ENCODE peak calls at places on chromosomes 5 and 9, in nine cellular contexts. G, K, A, P, Y, L, N, I and J are unnamed samples.

GRCh38 chr9:76255781-76256455 is 138.3 kb downstream of the RFK start:
- DNase-seq in G (peak), K (peak), A (no peak), P (peak), Y (no peak), L (no peak), N (no peak), I (peak), J (no peak)

GRCh38 chr9:73548201-73548600 is 396.5 kb downstream of the ANXA1 start:
- DNase-seq in G (no peak), K (no peak), A (no peak), P (no peak), Y (no peak), L (no peak), N (no peak), I (no peak), J (no peak)

GRCh38 chr9:129936222-129936621 is 101.0 kb downstream of the USP20 start:
- DNase-seq in G (no peak), K (no peak), A (no peak), P (no peak), Y (no peak), L (no peak), N (no peak), I (no peak), J (no peak)

GRCh38 chr5:18761801-18762200 is 1127.5 kb downstream of the TAF11L14 start:
- DNase-seq in G (no peak), K (no peak), A (no peak), P (no peak), Y (peak), L (no peak), N (no peak), I (no peak), J (no peak)

GRCh38 chr5:10736354-10736753 is 24.7 kb downstream of the DAP start:
- DNase-seq in G (no peak), K (no peak), A (no peak), P (no peak), Y (no peak), L (no peak), N (no peak), I (no peak), J (no peak)

GRCh38 chr5:111855356-111855755 is 98.4 kb upstream of the NREP start:
- DNase-seq in G (no peak), K (no peak), A (no peak), P (no peak), Y (no peak), L (no peak), N (no peak), I (no peak), J (no peak)

GRCh38 chr5:91332267-91333044 is 50.7 kb downstream of the ARRDC3 start:
- DNase-seq in G (peak), K (no peak), A (peak), P (peak), Y (peak), L (no peak), N (peak), I (no peak), J (no peak)

GRCh38 chr5:72093231-72093630 is 14.0 kb upstream of the MAP1B start:
- DNase-seq in G (peak), K (no peak), A (no peak), P (no peak), Y (no peak), L (no peak), N (no peak), I (no peak), J (no peak)

GRCh38 chr5:14809369-14810144 is 62.0 kb downstream of the ANKH start:
- DNase-seq in G (peak), K (peak), A (peak), P (peak), Y (peak), L (peak), N (peak), I (peak), J (no peak)

GRCh38 chr9:111036068-111036789 is 2.0 kb downstream of the LPAR1 start:
- DNase-seq in G (peak), K (no peak), A (no peak), P (peak), Y (peak), L (no peak), N (no peak), I (no peak), J (peak)

GRCh38 chr9:92147030-92147853 is 32.0 kb upstream of the SPTLC1 start:
- DNase-seq in G (peak), K (peak), A (no peak), P (peak), Y (peak), L (peak), N (peak), I (peak), J (peak)

GRCh38 chr9:121184463-121184862 is 17.2 kb downstream of the RAB14 start:
- DNase-seq in G (no peak), K (no peak), A (no peak), P (no peak), Y (no peak), L (no peak), N (no peak), I (no peak), J (no peak)

GRCh38 chr9:36987891-36988290 is 46.2 kb downstream of the PAX5 start:
- DNase-seq in G (peak), K (no peak), A (no peak), P (no peak), Y (peak), L (peak), N (no peak), I (no peak), J (no peak)

GRCh38 chr5:81785311-81785710 is 34.4 kb upstream of the SSBP2 start:
- DNase-seq in G (no peak), K (no peak), A (no peak), P (no peak), Y (no peak), L (no peak), N (no peak), I (no peak), J (no peak)

GRCh38 chr5:134534058-134534725 is 8.7 kb downstream of the JADE2 start:
- DNase-seq in G (no peak), K (no peak), A (no peak), P (no peak), Y (no peak), L (no peak), N (no peak), I (no peak), J (no peak)

GRCh38 chr9:134025606-134026541 is 593 bp downstream of the BRD3OS start:
- DNase-seq in G (peak), K (no peak), A (peak), P (peak), Y (peak), L (peak), N (no peak), I (no peak), J (peak)

GRCh38 chr5:79544136-79544535 is 30.2 kb upstream of the HOMER1 start:
- DNase-seq in G (no peak), K (no peak), A (no peak), P (no peak), Y (no peak), L (no peak), N (no peak), I (no peak), J (no peak)

GRCh38 chr5:156594406-156594805 is 255.7 kb upstream of the PPP1R2B start:
- DNase-seq in G (no peak), K (no peak), A (no peak), P (peak), Y (no peak), L (no peak), N (no peak), I (no peak), J (no peak)

GRCh38 chr5:156589859-156590216 is 260.3 kb upstream of the PPP1R2B start:
- DNase-seq in G (no peak), K (no peak), A (no peak), P (no peak), Y (no peak), L (no peak), N (no peak), I (no peak), J (no peak)

GRCh38 chr5:156597276-156597675 is 252.8 kb upstream of the PPP1R2B start:
- DNase-seq in G (no peak), K (no peak), A (no peak), P (no peak), Y (no peak), L (no peak), N (no peak), I (no peak), J (no peak)

GRCh38 chr5:156593546-156593945 is 256.5 kb upstream of the PPP1R2B start:
- DNase-seq in G (no peak), K (no peak), A (no peak), P (no peak), Y (no peak), L (no peak), N (no peak), I (no peak), J (no peak)

DNA sequence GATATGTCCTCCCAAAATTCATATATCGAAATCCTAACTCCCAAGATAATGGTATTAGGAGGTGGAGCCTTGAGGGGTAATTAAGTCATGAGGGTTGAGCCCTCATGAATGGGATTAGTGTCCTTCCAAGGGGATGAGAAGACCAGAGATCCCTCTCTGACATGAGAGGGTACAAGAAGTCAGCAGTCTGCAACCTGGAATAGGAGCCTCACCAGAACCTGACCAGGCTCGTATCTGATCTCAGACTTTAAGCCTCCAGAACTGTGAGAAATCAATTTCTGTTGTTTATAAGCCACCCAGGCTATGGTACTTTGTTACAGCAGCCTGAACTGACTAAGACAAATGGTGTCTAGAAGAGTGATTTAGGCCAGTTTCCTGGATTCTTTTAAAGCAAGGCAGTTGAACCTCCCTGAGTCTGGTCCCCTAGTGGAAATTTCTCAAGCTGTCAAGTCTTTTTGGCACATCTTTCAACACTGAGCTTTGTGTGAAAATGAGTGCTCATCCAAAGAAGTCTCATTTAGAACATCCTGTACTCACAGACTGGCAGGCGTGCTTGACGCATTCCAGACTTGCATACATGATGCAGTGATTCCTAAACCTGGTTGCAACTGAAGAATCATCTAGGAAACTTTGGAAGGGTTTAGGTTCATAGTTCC is 254.8 kb upstream of the PPP1R2B start:
- DNase-seq in G (peak), K (no peak), A (no peak), P (peak), Y (no peak), L (no peak), N (no peak), I (no peak), J (no peak)
- TF ChIP-seq CTCF in G (no peak), K (no peak), A (no peak), P (no peak), Y (no peak), L (no peak), N (no peak), I (no peak), J (no peak)

GRCh38 chr9:33924978-33925797 is 108.2 kb downstream of the UBE2R2 start:
- DNase-seq in G (peak), K (peak), A (no peak), P (peak), Y (peak), L (peak), N (peak), I (no peak), J (peak)
- TF ChIP-seq CTCF in G (peak), K (peak), A (no peak), P (peak), Y (peak), L (peak), N (peak), I (peak), J (peak)

GRCh38 chr5:147397616-147398015 is 112.3 kb downstream of the DPYSL3 start:
- DNase-seq in G (no peak), K (no peak), A (no peak), P (no peak), Y (no peak), L (no peak), N (no peak), I (no peak), J (no peak)
- TF ChIP-seq CTCF in G (no peak), K (no peak), A (no peak), P (no peak), Y (no peak), L (no peak), N (no peak), I (no peak), J (no peak)

GRCh38 chr5:150851039-150851438 is 4.7 kb downstream of the IRGM start:
- DNase-seq in G (no peak), K (no peak), A (no peak), P (no peak), Y (no peak), L (no peak), N (no peak), I (no peak), J (no peak)

GRCh38 chr5:150848271-150848670 is 1.9 kb downstream of the IRGM start:
- DNase-seq in G (no peak), K (no peak), A (no peak), P (no peak), Y (no peak), L (no peak), N (no peak), I (no peak), J (no peak)

GRCh38 chr5:150846651-150847333 is 471 bp downstream of the IRGM start:
- DNase-seq in G (peak), K (peak), A (peak), P (peak), Y (peak), L (peak), N (peak), I (peak), J (peak)

GRCh38 chr5:150847334-150847695 is 994 bp downstream of the IRGM start:
- DNase-seq in G (no peak), K (no peak), A (no peak), P (no peak), Y (no peak), L (no peak), N (no peak), I (no peak), J (no peak)
- TF ChIP-seq CTCF in G (no peak), K (no peak), A (no peak), P (no peak), Y (no peak), L (no peak), N (no peak), I (no peak), J (no peak)

GRCh38 chr9:105859428-105860091 is 165.2 kb downstream of the TMEM38B start:
- DNase-seq in G (no peak), K (no peak), A (no peak), P (no peak), Y (no peak), L (no peak), N (no peak), I (no peak), J (no peak)
- TF ChIP-seq CTCF in G (no peak), K (no peak), A (peak), P (no peak), Y (no peak), L (no peak), N (no peak), I (no peak), J (no peak)

DNA sequence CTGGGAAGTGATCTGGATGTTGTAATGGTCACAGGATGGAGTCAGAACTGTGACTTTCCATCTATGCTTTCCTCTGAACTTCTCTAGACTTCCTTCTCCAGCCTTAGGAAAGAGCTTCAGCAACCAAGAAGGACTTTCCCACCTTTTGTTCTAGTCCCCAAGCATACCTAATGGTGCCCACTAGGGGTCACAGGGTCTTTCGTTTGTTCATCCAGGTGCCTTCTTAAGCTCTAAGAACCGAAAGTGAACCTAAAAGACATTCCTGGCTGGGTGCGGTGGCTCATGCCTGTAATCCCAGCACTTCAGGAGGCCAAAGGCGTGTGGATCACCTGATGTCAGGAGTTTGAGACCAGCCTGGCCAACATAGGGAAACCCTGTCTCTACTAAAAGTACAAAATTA is 1.8 kb upstream of the WNT8A start:
- DNase-seq in G (no peak), K (no peak), A (no peak), P (no peak), Y (peak), L (no peak), N (no peak), I (no peak), J (no peak)
- TF ChIP-seq CTCF in G (no peak), K (no peak), A (no peak), P (no peak), Y (peak), L (no peak), N (no peak), I (no peak), J (peak)

DNA sequence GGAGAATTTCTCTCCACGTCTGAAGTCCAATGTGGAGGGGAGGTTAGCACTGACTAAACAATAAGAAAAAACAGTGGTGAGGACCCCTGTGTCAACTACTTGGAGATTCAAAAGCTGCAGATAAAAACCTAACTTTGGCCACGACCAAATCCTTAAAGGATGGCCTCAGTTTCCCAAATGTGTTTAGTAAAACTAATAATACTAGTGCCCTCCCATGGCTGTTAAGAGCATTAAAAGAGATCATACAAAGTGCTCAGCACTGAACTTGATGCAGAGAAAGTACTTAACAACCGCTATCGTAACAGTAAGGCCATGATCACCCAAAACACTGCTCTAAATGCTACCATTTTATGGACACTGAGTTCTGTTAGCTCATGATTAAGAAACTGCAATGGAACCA is 288.4 kb downstream of the EBF1 start:
- DNase-seq in G (no peak), K (no peak), A (no peak), P (no peak), Y (no peak), L (no peak), N (no peak), I (no peak), J (no peak)
- TF ChIP-seq CTCF in G (no peak), K (no peak), A (no peak), P (no peak), Y (no peak), L (no peak), N (no peak), I (no peak), J (no peak)

GRCh38 chr5:133528841-133529240 is 83.5 kb downstream of the FSTL4 start:
- DNase-seq in G (no peak), K (no peak), A (no peak), P (no peak), Y (no peak), L (no peak), N (no peak), I (no peak), J (no peak)
- TF ChIP-seq CTCF in G (no peak), K (no peak), A (no peak), P (no peak), Y (no peak), L (no peak), N (no peak), I (no peak), J (no peak)

GRCh38 chr5:122515709-122516431 is 203.8 kb downstream of the SNCAIP start:
- DNase-seq in G (peak), K (peak), A (no peak), P (peak), Y (peak), L (peak), N (peak), I (peak), J (peak)

GRCh38 chr5:122517091-122517490 is 205.1 kb downstream of the SNCAIP start:
- DNase-seq in G (no peak), K (no peak), A (no peak), P (no peak), Y (no peak), L (no peak), N (no peak), I (no peak), J (no peak)

DNA sequence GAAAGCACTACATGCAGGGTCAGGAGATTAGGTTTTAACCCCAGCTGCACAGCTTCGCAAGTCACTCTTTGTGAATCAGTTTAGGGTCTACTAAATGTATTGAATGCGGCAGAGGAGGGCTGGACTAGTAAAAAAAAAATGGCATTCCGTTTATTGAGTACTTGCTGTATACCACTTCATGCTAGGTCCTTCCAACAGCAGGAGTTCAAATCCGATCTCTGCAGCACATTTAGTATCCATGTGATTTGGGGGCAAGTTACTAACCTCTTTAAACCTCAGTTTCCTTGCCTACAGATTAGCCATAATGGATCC is 204.4 kb downstream of the SNCAIP start:
- DNase-seq in G (no peak), K (no peak), A (no peak), P (no peak), Y (no peak), L (no peak), N (no peak), I (no peak), J (no peak)
- TF ChIP-seq CTCF in G (no peak), K (no peak), A (no peak), P (no peak), Y (no peak), L (no peak), N (no peak), I (no peak), J (no peak)

DNA sequence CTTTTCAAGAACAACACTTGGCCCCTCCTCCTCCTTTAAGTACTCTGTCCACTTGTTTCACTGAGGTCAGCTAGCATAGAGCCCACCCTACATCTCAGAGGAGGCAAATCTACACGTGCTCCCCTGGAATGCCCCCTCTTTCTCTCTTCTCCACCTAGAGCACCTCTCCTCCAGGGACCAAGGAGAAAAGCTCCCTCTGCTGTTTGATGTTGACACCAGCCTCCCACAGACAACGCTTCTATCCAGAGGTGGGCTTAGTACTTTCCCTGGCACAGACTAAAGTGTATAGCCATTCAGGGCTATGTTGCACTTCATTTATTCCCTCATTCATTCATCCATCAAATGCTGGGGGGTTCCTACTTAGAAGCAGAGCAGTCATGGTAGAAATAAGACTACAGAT is 68.2 kb upstream of the TAF1L start:
- DNase-seq in G (no peak), K (no peak), A (no peak), P (no peak), Y (peak), L (no peak), N (no peak), I (no peak), J (no peak)
- TF ChIP-seq CTCF in G (no peak), K (no peak), A (no peak), P (peak), Y (peak), L (peak), N (peak), I (no peak), J (no peak)